ENCODE peak calls at places on chromosomes 2 and 18, in five cellular contexts. N is astrocyte of the spinal cord, G is HFFc6, W is lung, M is heart right ventricle. D is an unnamed sample.

GRCh38 chr18:79497638-79498081 is 101.9 kb downstream of the NFATC1 start:
- DNase-seq in W (no peak), M (no peak), N (no peak), G (no peak), D (peak; percentile 66)

GRCh38 chr18:47758000-47758399 is 172.5 kb downstream of the SMAD2 start:
- DNase-seq in W (no peak), M (no peak), G (no peak), N (no peak), D (no peak)

GRCh38 chr2:230828272-230828961 is 36.3 kb upstream of the ITM2C start:
- DNase-seq in M (peak; percentile 45), W (no peak), G (no peak), N (no peak), D (peak; percentile 79)

GRCh38 chr2:150486539-150487484 is 655 bp downstream of the RND3 start:
- DNase-seq in N (peak; percentile 68), G (peak; percentile 33), W (peak; percentile 41), M (peak; percentile 34), D (peak; percentile 24)

GRCh38 chr2:47656715-47657600 is 126.0 kb upstream of the MSH6 start:
- DNase-seq in N (no peak), G (no peak), W (no peak), M (no peak), D (no peak)

GRCh38 chr2:102313950-102314349 is 2.6 kb downstream of the IL1RL1 start:
- DNase-seq in G (no peak), W (no peak), M (no peak), N (no peak), D (no peak)

GRCh38 chr18:54551590-54551989 is 39.5 kb upstream of the DYNAP start:
- DNase-seq in M (no peak), N (peak; percentile 3), G (no peak), W (no peak), D (no peak)

GRCh38 chr2:24359701-24360049 is 661 bp downstream of the ITSN2 start:
- DNase-seq in W (peak; percentile 41), M (peak; percentile 56), G (no peak), N (peak; percentile 9), D (no peak)

GRCh38 chr2:235268535-235268934 is 225.3 kb upstream of the AGAP1 start:
- DNase-seq in G (peak; percentile 12), M (no peak), N (peak; percentile 39), W (no peak), D (no peak)

GRCh38 chr18:51337406-51337805 is 139.9 kb upstream of the MEX3C start:
- DNase-seq in N (peak; percentile 66), M (no peak), W (no peak), G (no peak), D (no peak)

GRCh38 chr2:234203135-234203984 is 152.9 kb downstream of the SPP2 start:
- DNase-seq in M (peak; percentile 22), N (peak; percentile 98), G (peak; percentile 91), W (peak; percentile 39), D (no peak)

GRCh38 chr2:202113571-202114142 is 40.6 kb downstream of the KIAA2012 start:
- DNase-seq in G (peak; percentile 94), M (no peak), W (no peak), N (peak; percentile 45), D (no peak)

GRCh38 chr18:77098033-77098432 is 34.5 kb downstream of the MBP start:
- DNase-seq in N (peak; percentile 48), G (no peak), W (no peak), M (no peak), D (no peak)

GRCh38 chr2:61471905-61472805 is 1.3 kb upstream of the USP34 start:
- DNase-seq in G (peak; percentile 18), N (no peak), W (no peak), M (no peak), D (peak; percentile 28)

DNA sequence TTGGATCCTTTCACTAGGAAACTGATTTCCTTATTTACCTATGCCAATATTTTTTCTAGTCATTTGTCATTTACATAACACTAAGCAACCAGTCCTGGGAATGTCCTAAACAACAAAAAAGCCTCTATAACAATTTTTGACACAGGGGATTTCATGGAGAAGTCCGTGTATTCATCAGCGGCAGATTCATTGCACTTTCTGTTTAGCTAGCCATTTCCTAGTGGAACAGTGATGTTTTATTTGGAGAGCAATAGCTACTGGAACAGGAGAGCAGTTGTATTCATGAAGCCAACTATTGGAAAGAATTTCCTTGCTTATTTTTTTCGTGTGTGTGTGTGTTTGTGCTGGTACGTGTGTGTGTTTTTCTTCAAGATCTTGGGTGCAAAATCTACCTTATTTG is 604.2 kb upstream of the POU3F3 start:
- DNase-seq in G (no peak), W (no peak), M (no peak), N (no peak), D (no peak)
- TF ChIP-seq CTCF in G (no peak), W (no peak), M (no peak), N (no peak), D (no peak)

GRCh38 chr18:73136134-73136533 is 268.3 kb upstream of the NETO1 start:
- DNase-seq in N (peak; percentile 31), M (no peak), W (no peak), G (peak; percentile 42), D (peak; percentile 12)
- TF ChIP-seq CTCF in N (peak; percentile 57), M (peak; percentile 33), W (no peak), G (peak; percentile 80), D (no peak)

DNA sequence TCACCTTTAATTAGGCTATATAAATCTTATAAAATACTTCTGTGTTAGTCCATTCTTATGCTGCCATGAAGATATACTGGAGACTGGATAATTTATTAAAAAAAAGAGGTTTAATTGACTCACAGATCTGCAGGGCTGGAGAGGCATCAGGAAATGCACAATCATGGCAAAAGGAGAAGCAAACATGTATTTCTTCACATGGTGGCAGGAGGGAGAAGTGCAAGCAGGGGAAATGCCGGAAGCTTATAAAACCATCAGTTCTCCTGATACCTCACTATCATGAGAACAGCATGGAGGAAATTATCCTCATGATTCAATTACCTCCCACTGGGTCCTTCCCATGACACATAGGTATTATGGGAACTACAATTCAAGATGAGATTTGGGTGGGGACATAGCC is 504.4 kb downstream of the RIT2 start:
- DNase-seq in N (no peak), M (no peak), W (no peak), G (no peak), D (no peak)
- TF ChIP-seq CTCF in N (no peak), M (no peak), W (no peak), G (no peak), D (no peak)

GRCh38 chr18:57559311-57559710 is 27.2 kb downstream of the FECH start:
- DNase-seq in W (no peak), N (no peak), M (peak; percentile 59), G (no peak), D (no peak)

DNA sequence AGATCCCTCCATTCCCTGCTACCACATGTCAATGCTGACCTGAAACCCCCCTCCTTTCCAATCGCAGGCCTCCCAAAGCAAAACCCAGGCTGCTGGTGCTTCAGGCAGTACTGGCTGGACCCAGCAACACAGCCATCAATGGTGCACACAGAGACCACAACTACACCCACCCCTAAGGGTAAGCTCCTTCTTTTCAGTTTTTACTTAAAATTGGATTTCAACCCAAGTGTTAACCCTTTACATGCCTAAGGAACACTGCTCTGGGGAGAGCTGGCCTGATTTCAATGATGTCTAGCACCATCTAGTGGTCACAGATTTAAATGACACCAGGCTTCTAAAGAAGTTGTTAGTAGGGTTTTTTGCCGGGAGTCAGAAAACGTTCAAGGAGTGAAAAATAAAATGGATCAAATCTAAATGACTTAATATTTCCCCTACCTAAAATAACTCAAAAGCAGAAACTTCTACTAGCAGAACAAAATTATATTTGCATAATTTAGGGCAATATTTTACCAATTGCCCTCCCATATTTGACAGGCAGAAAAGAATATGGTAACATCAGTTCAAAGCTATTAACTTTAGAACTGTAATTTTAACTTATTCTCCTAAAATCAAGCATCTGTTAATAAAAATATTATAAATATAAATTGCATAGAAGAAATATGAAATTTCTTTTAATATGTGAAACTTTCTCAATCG is 24.6 kb downstream of the FECH start:
- DNase-seq in G (peak; percentile 46), N (peak; percentile 55), W (no peak), M (peak; percentile 21), D (peak; percentile 67)
- TF ChIP-seq CTCF in G (peak; percentile 97), N (peak; percentile 72), W (peak; percentile 36), M (peak; percentile 86), D (peak; percentile 42)

GRCh38 chr2:46032161-46032813 is 264.9 kb upstream of the EPAS1 start:
- DNase-seq in G (no peak), N (no peak), M (no peak), W (no peak), D (no peak)

GRCh38 chr2:46032996-46033395 is 264.2 kb upstream of the EPAS1 start:
- DNase-seq in N (no peak), M (no peak), G (no peak), W (no peak), D (peak; percentile 20)

GRCh38 chr2:46031124-46031523 is 266.1 kb upstream of the EPAS1 start:
- DNase-seq in W (no peak), G (no peak), N (no peak), M (no peak), D (no peak)

GRCh38 chr2:46036929-46037328 is 260.3 kb upstream of the EPAS1 start:
- DNase-seq in N (peak; percentile 92), G (no peak), W (no peak), M (no peak), D (no peak)

GRCh38 chr2:46034535-46034934 is 262.7 kb upstream of the EPAS1 start:
- DNase-seq in W (no peak), N (peak; percentile 34), G (no peak), M (peak; percentile 51), D (no peak)
- TF ChIP-seq CTCF in W (no peak), N (no peak), G (no peak), M (no peak), D (no peak)

DNA sequence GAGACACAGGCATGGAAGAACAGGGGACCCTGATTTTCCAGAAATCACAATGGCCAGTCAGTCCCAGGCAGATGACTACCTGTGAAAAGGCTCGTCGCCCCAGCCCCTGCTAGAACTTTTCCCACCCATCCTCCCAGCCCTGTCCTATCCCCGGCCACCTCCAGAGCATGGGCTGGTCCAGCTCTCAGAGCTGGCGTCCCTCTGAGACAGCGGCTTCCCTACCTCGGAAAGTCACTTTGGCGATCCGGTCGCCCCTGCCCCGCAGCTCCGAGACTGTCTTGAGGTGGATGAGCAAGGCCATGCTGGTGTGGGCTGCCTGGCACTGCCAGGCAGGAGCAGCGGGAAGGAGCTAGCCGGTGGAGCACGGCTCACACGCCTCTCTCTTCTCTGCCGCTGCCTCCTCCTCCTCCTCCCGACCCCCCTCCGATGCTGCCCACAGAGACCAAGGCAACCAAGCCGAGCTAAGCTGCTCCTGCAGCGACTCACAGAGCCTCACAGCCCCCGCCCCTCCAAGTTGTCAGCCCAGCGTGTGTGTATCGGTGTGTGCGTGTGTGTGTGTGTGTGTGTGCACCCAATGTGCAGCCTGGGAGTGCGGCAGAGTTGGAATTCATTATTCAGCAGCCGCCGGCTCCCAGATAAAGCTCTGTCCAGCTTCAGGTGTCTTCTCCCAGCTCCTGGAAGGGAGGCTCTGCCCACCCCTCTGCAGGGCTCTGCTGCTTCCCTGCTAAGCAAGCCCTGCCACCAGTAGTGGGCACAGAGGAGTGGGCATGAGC is 80.5 kb upstream of the OTOF start:
- DNase-seq in W (no peak), N (peak; percentile 3), G (no peak), M (no peak), D (no peak)
- TF ChIP-seq CTCF in W (no peak), N (no peak), G (no peak), M (no peak), D (no peak)